ENCODE peak calls at places on chromosome X, in five cellular contexts. P, R, B, V and C are unnamed samples.

GRCh38 chrX:7746861-7747260 is 96.1 kb upstream of the VCX start:
- DNase-seq in P (no peak), V (no peak), R (peak), B (peak), C (peak)

GRCh38 chrX:106898462-106898861 is 4.7 kb downstream of the RIPPLY1 start:
- DNase-seq in R (peak), V (no peak), P (no peak), B (peak), C (peak)

GRCh38 chrX:133698298-133698697 is 283.0 kb upstream of the GPC4 start:
- DNase-seq in B (peak), R (peak), V (no peak), P (no peak), C (peak)

GRCh38 chrX:85992811-85993229 is 54.5 kb downstream of the CHM start:
- DNase-seq in P (no peak), B (peak), R (peak), V (no peak), C (peak)

GRCh38 chrX:16867947-16868346 is 2.2 kb downstream of the RBBP7 start:
- DNase-seq in B (no peak), V (peak), P (no peak), R (no peak), C (no peak)

GRCh38 chrX:96314974-96315373 is 369.7 kb upstream of the DIAPH2 start:
- DNase-seq in V (no peak), P (no peak), B (peak), R (peak), C (peak)

GRCh38 chrX:2351321-2351720 is 149.5 kb downstream of the DHRSX start:
- DNase-seq in V (no peak), B (peak), R (peak), P (no peak), C (peak)

GRCh38 chrX:30888526-30889146 is 418 bp downstream of the TAB3 start:
- DNase-seq in P (no peak), V (peak), B (no peak), R (peak), C (peak)

GRCh38 chrX:108735087-108735679 is 1.2 kb downstream of the IRS4 start:
- DNase-seq in V (no peak), B (no peak), R (no peak), P (no peak), C (no peak)

GRCh38 chrX:20418809-20419208 is 152.1 kb upstream of the RPS6KA3 start:
- DNase-seq in B (no peak), V (no peak), R (no peak), P (no peak), C (no peak)

GRCh38 chrX:39953027-39953426 is 144.7 kb downstream of the BCOR start:
- DNase-seq in B (no peak), P (no peak), R (no peak), V (no peak), C (no peak)

GRCh38 chrX:154546354-154547244 is at the start of gene G6PD:
- DNase-seq in V (peak), B (no peak), R (no peak), P (no peak), C (peak)

GRCh38 chrX:75786290-75786689 is 1.2 kb upstream of the MAGEE2 start:
- DNase-seq in V (no peak), R (no peak), B (no peak), P (no peak), C (no peak)

GRCh38 chrX:9558615-9559014 is 93.8 kb downstream of the TBL1X start:
- DNase-seq in R (no peak), P (no peak), V (no peak), B (no peak), C (no peak)

GRCh38 chrX:100600340-100600739 is 15.6 kb downstream of the TNMD start:
- DNase-seq in P (no peak), B (no peak), R (no peak), V (no peak), C (no peak)

GRCh38 chrX:23817979-23818336 is 35.0 kb downstream of the SAT1 start:
- DNase-seq in B (no peak), P (no peak), V (no peak), R (no peak), C (no peak)

GRCh38 chrX:153441296-153441695 is 4.6 kb downstream of the TREX2 start:
- DNase-seq in R (no peak), B (no peak), P (no peak), V (no peak), C (no peak)

GRCh38 chrX:87517571-87518141 is at the start of gene KLHL4:
- DNase-seq in V (peak), R (peak), B (peak), P (peak), C (peak)

GRCh38 chrX:53262918-53263394 is 18.4 kb downstream of the IQSEC2 start:
- DNase-seq in R (peak), B (peak), V (no peak), P (no peak), C (peak)